ENCODE peak calls at places on chromosomes 3 and 15, in seven cellular contexts. M, O, D, L, S, A and T are unnamed samples.

GRCh38 chr3:37453393-37454391 is 279.3 kb upstream of the LRRFIP2 start:
- DNase-seq in O (no peak), D (peak; percentile 32), S (no peak), M (no peak), L (no peak), A (peak; percentile 55), T (peak; percentile 37)

GRCh38 chr15:80437492-80437891 is 33.3 kb downstream of the ARNT2 start:
- DNase-seq in S (no peak), L (no peak), O (no peak), A (no peak), D (no peak), M (no peak), T (no peak)

GRCh38 chr15:40445411-40446055 is 4.8 kb downstream of the BAHD1 start:
- DNase-seq in D (peak; percentile 75), A (no peak), M (no peak), L (no peak), S (peak; percentile 41), O (no peak), T (no peak)

GRCh38 chr3:190585771-190586630 is 72.1 kb downstream of the IL1RAP start:
- DNase-seq in O (peak; percentile 81), D (peak; percentile 98), S (peak; percentile 94), A (no peak), M (no peak), L (no peak), T (no peak)

GRCh38 chr15:28106294-28107110 is 7.4 kb upstream of the OCA2 start:
- DNase-seq in L (no peak), A (no peak), O (no peak), M (no peak), S (no peak), D (peak; percentile 58), T (no peak)

GRCh38 chr15:88378259-88378658 is 88.9 kb downstream of the MRPL46 start:
- DNase-seq in L (no peak), A (no peak), S (peak; percentile 26), M (no peak), O (no peak), D (peak; percentile 73), T (no peak)

GRCh38 chr15:72182244-72182643 is 15.3 kb downstream of the GRAMD2A start:
- DNase-seq in L (no peak), S (no peak), O (no peak), A (no peak), D (no peak), M (no peak), T (no peak)

GRCh38 chr3:25855281-25855680 is 65.4 kb downstream of the OXSM start:
- DNase-seq in L (no peak), M (no peak), S (no peak), O (no peak), D (no peak), A (no peak), T (no peak)

DNA sequence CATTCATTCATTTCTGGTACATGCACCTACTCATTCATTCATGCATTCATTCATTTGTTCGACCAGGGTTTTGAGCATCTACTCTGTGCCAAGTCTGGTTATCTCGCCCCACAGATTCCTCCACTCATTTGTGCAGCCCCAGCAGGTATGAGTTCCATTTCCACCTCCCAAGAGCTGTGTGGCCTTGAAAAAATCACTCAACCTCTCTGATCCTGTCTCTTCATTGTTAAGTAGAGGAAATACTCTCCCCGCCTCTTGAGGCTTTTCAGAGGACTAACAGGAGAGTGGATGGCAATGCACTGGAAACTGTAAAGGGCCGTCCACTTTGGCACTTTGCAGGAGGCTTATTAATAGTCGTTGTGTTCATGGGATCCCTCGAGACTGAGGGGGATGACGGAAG is 61.8 kb downstream of the CYP11A1 start:
- DNase-seq in S (no peak), M (no peak), L (no peak), D (no peak), O (no peak), A (no peak), T (no peak)
- H3K36me3 ChIP-seq in S (no peaks in the 10 kb centered on the region), M (no peaks in the 10 kb centered on the region), L (no peaks in the 10 kb centered on the region), D (no peaks in the 10 kb centered on the region), O (no peaks in the 10 kb centered on the region), A (no peaks in the 10 kb centered on the region), T (no peaks in the 10 kb centered on the region)

GRCh38 chr3:149650828-149651227 is 7.0 kb downstream of the WWTR1 start:
- DNase-seq in O (no peak), M (no peak), S (no peak), A (no peak), D (no peak), L (no peak), T (no peak)
- H3K36me3 ChIP-seq in O (peaks cover 22% of the 10 kb centered on the region), M (no peaks in the 10 kb centered on the region), S (peaks cover 2% of the 10 kb centered on the region), A (no peaks in the 10 kb centered on the region), D (peaks cover 21% of the 10 kb centered on the region), L (no peaks in the 10 kb centered on the region), T (no peaks in the 10 kb centered on the region)

GRCh38 chr15:74027688-74028087 is 33.2 kb downstream of the PML start:
- DNase-seq in S (no peak), M (no peak), O (no peak), A (no peak), D (no peak), L (no peak), T (no peak)

GRCh38 chr15:74025436-74025835 is 30.9 kb downstream of the PML start:
- DNase-seq in M (no peak), O (no peak), S (no peak), A (no peak), D (peak; percentile 70), L (no peak), T (no peak)

GRCh38 chr15:74028646-74029045 is 34.1 kb downstream of the PML start:
- DNase-seq in O (no peak), L (no peak), S (no peak), A (no peak), M (no peak), D (no peak), T (no peak)

GRCh38 chr15:74024687-74025086 is 30.2 kb downstream of the PML start:
- DNase-seq in A (no peak), O (no peak), D (no peak), S (no peak), L (no peak), M (no peak), T (no peak)

GRCh38 chr15:74022706-74023470 is 28.4 kb downstream of the PML start:
- DNase-seq in M (no peak), S (no peak), D (no peak), L (no peak), A (no peak), O (no peak), T (no peak)
- H3K36me3 ChIP-seq in M (peaks cover 34% of the 10 kb centered on the region), S (peaks cover 6% of the 10 kb centered on the region), D (peaks cover 35% of the 10 kb centered on the region), L (peaks cover 3% of the 10 kb centered on the region), A (no peaks in the 10 kb centered on the region), O (no peaks in the 10 kb centered on the region), T (peaks cover 25% of the 10 kb centered on the region)

DNA sequence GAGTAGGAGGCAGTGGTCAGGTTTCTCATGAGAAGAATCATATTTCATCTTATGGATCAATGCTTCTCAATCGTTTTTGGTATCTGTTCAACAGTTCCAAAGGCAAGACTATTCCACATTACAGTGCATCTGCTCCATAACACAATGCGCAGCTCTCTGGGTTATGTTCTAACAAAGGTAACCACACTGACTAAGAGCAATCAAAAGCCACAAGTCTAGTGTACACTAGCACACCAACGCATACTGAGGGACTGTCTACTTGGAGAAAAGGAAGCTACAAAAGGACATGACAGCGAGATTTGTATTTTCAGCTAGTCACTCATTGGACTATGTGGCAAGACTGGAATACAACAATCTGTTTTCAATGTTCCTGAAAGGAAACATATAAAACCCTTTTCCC is 35.8 kb downstream of the SETD2 start:
- DNase-seq in D (no peak), A (no peak), S (no peak), O (no peak), M (no peak), L (no peak), T (no peak)
- H3K36me3 ChIP-seq in D (peaks cover 12% of the 10 kb centered on the region), A (no peaks in the 10 kb centered on the region), S (peaks cover 2% of the 10 kb centered on the region), O (peaks cover 13% of the 10 kb centered on the region), M (peaks cover 76% of the 10 kb centered on the region), L (peaks cover 43% of the 10 kb centered on the region), T (no peaks in the 10 kb centered on the region)

GRCh38 chr15:67202991-67203390 is 51.5 kb downstream of the AAGAB start:
- DNase-seq in L (no peak), O (no peak), A (no peak), M (no peak), D (no peak), S (no peak), T (no peak)
- H3K36me3 ChIP-seq in L (no peaks in the 10 kb centered on the region), O (peaks cover 14% of the 10 kb centered on the region), A (no peaks in the 10 kb centered on the region), M (peaks cover 64% of the 10 kb centered on the region), D (peaks cover 12% of the 10 kb centered on the region), S (no peaks in the 10 kb centered on the region), T (peaks cover 2% of the 10 kb centered on the region)